ENCODE peak calls at places on chromosomes 11 and 22, in five cellular contexts. C is GM23248; P is kidney epithelial cell; L is CD8-positive, alpha-beta memory T cell; O is fibroblast of mammary gland. S is an unnamed sample.

GRCh38 chr11:113119074-113119473 is 157.9 kb downstream of the NCAM1 start:
- DNase-seq in C (peak; percentile 6), P (no peak), L (no peak), O (no peak), S (peak; percentile 0)

GRCh38 chr11:89491141-89491690 is at the start of gene NOX4:
- DNase-seq in C (peak; percentile 55), P (no peak), L (no peak), O (peak; percentile 31), S (peak; percentile 58)

GRCh38 chr11:122025757-122026156 is 90.3 kb downstream of the BLID start:
- DNase-seq in C (no peak), P (no peak), L (no peak), O (peak; percentile 35), S (no peak)

GRCh38 chr11:96781082-96781481 is 391.3 kb downstream of the JRKL start:
- DNase-seq in C (no peak), P (no peak), L (no peak), O (peak; percentile 39), S (no peak)

GRCh38 chr11:69044111-69045013 is 4.4 kb upstream of the TPCN2 start:
- DNase-seq in C (peak; percentile 89), P (peak; percentile 35), L (no peak), O (peak; percentile 58), S (peak; percentile 94)

GRCh38 chr11:12981879-12982531 is 27.1 kb upstream of the RASSF10 start:
- DNase-seq in C (peak; percentile 31), P (no peak), L (no peak), O (peak; percentile 18), S (peak; percentile 30)

GRCh38 chr11:127493330-127493729 is 492.8 kb upstream of the KIRREL3 start:
- DNase-seq in C (peak; percentile 52), P (no peak), L (no peak), O (no peak), S (no peak)

GRCh38 chr22:25712661-25713400 is 29.2 kb upstream of the MYO18B start:
- DNase-seq in C (no peak), P (no peak), L (no peak), O (no peak), S (no peak)

GRCh38 chr11:47234669-47235075 is 13.9 kb downstream of the ACP2 start:
- DNase-seq in C (no peak), P (no peak), L (peak; percentile 81), O (peak; percentile 45), S (no peak)

GRCh38 chr22:20627432-20627831 is 120.0 kb downstream of the MED15 start:
- DNase-seq in C (no peak), P (no peak), L (no peak), O (no peak), S (no peak)

GRCh38 chr11:116946414-116946813 is 109.0 kb upstream of the APOA1 start:
- DNase-seq in C (no peak), P (no peak), L (no peak), O (no peak), S (peak; percentile 24)

GRCh38 chr11:96869207-96869606 is 479.4 kb downstream of the JRKL start:
- DNase-seq in C (peak; percentile 64), P (no peak), L (no peak), O (peak; percentile 68), S (no peak)

GRCh38 chr11:83409891-83410290 is 123.7 kb upstream of the CCDC90B start:
- DNase-seq in C (no peak), P (no peak), L (no peak), O (no peak), S (no peak)

GRCh38 chr11:122253541-122254317 is 137.7 kb upstream of the BLID start:
- DNase-seq in C (peak; percentile 39), P (no peak), L (no peak), O (peak; percentile 20), S (peak; percentile 43)

GRCh38 chr22:18088825-18089568 is 11.2 kb downstream of the PEX26 start:
- DNase-seq in C (no peak), P (no peak), L (no peak), O (no peak), S (no peak)

GRCh38 chr22:18091916-18092526 is 14.2 kb downstream of the PEX26 start:
- DNase-seq in C (peak; percentile 92), P (no peak), L (peak; percentile 66), O (peak; percentile 78), S (no peak)

GRCh38 chr22:18093661-18094060 is 15.9 kb downstream of the PEX26 start:
- DNase-seq in C (no peak), P (no peak), L (no peak), O (no peak), S (no peak)

GRCh38 chr22:18090286-18090685 is 12.5 kb downstream of the PEX26 start:
- DNase-seq in C (no peak), P (no peak), L (no peak), O (no peak), S (no peak)

DNA sequence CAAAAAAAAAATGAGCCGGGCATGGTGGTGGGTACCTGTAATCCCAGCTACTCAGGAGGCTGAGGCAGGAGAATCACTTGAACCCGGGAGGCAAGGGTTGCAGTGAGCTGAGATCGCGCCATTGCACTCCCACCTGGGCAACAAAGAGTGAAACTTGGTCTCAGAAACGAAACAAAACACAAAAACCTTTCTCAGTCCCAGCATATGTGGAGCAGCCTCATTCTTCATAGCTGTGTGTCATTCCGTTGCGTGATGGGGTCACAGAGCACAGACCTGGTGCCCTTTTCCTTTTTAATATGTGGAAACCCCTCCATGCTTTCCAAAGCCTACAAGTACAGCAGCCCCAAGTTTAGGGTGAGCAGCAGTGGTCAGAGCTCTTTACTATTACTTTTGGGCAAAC is 13.7 kb downstream of the PEX26 start:
- DNase-seq in C (peak; percentile 58), P (no peak), L (no peak), O (peak; percentile 30), S (no peak)
- H3K4me3 ChIP-seq in C (peak overlapping the region; percentile 63), P (no peak overlapping the region), L (peak overlapping the region; percentile 39), O (peak overlapping the region; percentile 37), S (no peak overlapping the region)

GRCh38 chr11:60504219-60504618 is 11.0 kb upstream of the MS4A13 start:
- DNase-seq in C (no peak), P (no peak), L (no peak), O (no peak), S (no peak)
- H3K4me3 ChIP-seq in C (no peak overlapping the region), P (no peak overlapping the region), L (no peak overlapping the region), O (no peak overlapping the region), S (no peak overlapping the region)

DNA sequence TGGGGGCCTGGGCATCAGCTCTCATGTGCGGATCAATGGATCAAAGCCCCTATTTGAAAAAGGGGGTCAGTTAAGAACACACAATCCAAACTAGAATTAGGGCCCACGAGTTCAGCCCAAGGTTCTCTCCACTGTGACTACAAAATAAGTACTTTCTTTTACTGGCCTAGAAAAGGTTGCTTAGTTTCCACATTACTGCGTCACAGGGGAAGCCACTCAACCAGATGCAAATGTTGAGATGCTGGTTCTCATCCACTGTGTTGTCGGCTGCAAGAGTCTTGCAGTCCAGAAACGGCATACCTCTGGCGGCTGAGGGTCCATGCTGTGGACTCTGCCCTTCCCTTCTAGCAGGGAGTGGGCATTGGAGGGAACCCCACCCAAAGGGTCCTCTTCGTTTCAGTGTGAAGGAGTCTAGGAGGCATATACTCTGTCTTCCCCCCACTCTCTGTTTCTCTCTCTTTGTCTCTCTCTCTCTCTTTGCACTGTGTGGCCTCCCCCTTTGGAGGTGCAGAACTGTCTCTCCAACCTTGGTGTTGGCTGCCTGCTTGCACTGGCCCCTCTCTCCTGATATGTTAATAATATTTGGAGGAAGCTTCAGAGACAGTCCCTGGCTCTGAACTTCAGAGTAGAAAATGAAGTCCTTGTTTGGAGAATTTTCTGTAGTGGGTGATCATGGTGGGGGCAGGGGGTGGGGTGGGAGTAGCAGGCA is 99.1 kb upstream of the NNMT start:
- DNase-seq in C (no peak), P (no peak), L (no peak), O (peak; percentile 61), S (no peak)
- H3K4me3 ChIP-seq in C (no peak overlapping the region), P (no peak overlapping the region), L (no peak overlapping the region), O (no peak overlapping the region), S (no peak overlapping the region)

GRCh38 chr11:75944515-75944914 is 129.5 kb downstream of the UVRAG start:
- DNase-seq in C (no peak), P (no peak), L (no peak), O (no peak), S (no peak)

GRCh38 chr11:75934851-75935250 is 119.8 kb downstream of the UVRAG start:
- DNase-seq in C (no peak), P (no peak), L (no peak), O (no peak), S (no peak)

GRCh38 chr11:75945925-75946324 is 130.9 kb downstream of the UVRAG start:
- DNase-seq in C (no peak), P (no peak), L (no peak), O (no peak), S (no peak)

GRCh38 chr11:75938543-75938942 is 123.5 kb downstream of the UVRAG start:
- DNase-seq in C (peak; percentile 68), P (no peak), L (no peak), O (peak; percentile 59), S (peak; percentile 70)

DNA sequence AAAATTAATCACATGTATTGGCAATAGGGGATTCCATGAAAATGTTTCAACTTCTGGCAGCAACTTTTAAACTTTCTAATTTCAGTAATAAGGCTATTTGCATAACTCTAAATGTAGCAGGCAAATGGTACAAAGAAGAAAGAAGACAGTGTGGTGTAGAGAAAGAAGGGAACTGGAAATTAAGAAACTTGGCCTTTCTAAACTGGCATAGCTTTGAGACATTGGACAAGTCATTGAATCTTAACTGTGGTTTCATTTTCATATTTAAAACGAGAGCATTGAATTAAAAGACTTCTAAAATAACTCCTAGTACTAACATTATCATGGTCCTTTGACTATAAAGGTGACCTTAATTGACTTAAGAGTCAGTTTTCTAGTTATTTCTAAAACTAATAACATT is 125.0 kb downstream of the UVRAG start:
- DNase-seq in C (no peak), P (no peak), L (no peak), O (no peak), S (no peak)
- H3K4me3 ChIP-seq in C (no peak overlapping the region), P (no peak overlapping the region), L (no peak overlapping the region), O (no peak overlapping the region), S (no peak overlapping the region)